ENCODE peak calls at places on chromosomes 7 and 10, in nine cellular contexts. S, X, W, I, H, N, B, C and A are unnamed samples. For H3K9me3, the result is how much of the 10 kb centered on the place peaks cover.

GRCh38 chr10:132280646-132281074 is 27.1 kb downstream of the STK32C start:
- DNase-seq in W (no peak), B (no peak), N (no peak), S (no peak), H (no peak), I (no peak), X (no peak), C (no peak), A (no peak)

GRCh38 chr7:80434043-80434442 is 77.8 kb downstream of the GNAT3 start:
- DNase-seq in X (no peak), W (no peak), N (no peak), H (no peak), I (no peak), B (no peak), C (no peak), S (no peak), A (no peak)

GRCh38 chr10:112904000-112904399 is 46.0 kb upstream of the TCF7L2 start:
- DNase-seq in W (no peak), X (no peak), I (no peak), C (no peak), S (no peak), N (no peak), H (no peak), B (no peak), A (no peak)

GRCh38 chr7:73829921-73830617 is 727 bp upstream of the CLDN4 start:
- DNase-seq in I (no peak), W (no peak), H (no peak), C (no peak), N (no peak), S (no peak), B (no peak), X (no peak), A (no peak)

GRCh38 chr7:150719960-150720891 is 3.8 kb downstream of the GIMAP1 start:
- DNase-seq in X (no peak), I (no peak), S (peak), N (no peak), B (no peak), C (no peak), W (no peak), H (no peak), A (no peak)

GRCh38 chr10:26779176-26779860 is 81.4 kb downstream of the ABI1 start:
- DNase-seq in S (no peak), X (no peak), W (no peak), N (no peak), C (no peak), B (no peak), H (no peak), I (no peak), A (no peak)

GRCh38 chr7:44057849-44058758 is 7.3 kb downstream of the PGAM2 start:
- DNase-seq in B (no peak), I (no peak), W (no peak), X (no peak), C (no peak), H (peak), S (no peak), N (no peak), A (no peak)

GRCh38 chr7:115471891-115472290 is 550.0 kb downstream of the MDFIC start:
- DNase-seq in B (no peak), I (no peak), X (no peak), C (peak), N (no peak), S (no peak), H (no peak), W (no peak), A (no peak)

DNA sequence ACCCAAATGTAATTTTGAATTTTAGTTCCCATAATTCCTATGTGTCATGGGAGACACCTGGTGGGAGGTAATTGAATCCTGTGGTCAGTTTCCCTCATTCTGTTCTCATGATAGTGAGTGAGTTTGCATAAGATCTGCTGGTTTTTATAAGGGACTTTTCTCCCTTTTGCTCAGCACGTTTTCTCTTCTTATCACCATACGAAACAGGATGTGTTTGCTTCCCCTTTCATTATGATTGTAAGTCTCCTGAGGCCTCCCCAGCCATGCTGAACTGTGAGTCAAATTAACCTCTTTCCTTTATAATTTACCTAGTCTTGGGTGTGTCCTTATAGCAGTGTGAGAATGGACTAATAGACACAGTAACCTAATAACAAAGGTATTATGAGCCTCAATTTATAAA is 36.1 kb upstream of the ZNF736 start:
- DNase-seq in S (no peak), C (no peak), X (no peak), N (no peak), W (no peak), B (no peak), H (no peak), I (no peak), A (no peak)
- H3K9me3 ChIP-seq in S (under half), C (under half), X (under half), N (under half), W (under half), B (under half), H (under half), I (under half), A (under half)

DNA sequence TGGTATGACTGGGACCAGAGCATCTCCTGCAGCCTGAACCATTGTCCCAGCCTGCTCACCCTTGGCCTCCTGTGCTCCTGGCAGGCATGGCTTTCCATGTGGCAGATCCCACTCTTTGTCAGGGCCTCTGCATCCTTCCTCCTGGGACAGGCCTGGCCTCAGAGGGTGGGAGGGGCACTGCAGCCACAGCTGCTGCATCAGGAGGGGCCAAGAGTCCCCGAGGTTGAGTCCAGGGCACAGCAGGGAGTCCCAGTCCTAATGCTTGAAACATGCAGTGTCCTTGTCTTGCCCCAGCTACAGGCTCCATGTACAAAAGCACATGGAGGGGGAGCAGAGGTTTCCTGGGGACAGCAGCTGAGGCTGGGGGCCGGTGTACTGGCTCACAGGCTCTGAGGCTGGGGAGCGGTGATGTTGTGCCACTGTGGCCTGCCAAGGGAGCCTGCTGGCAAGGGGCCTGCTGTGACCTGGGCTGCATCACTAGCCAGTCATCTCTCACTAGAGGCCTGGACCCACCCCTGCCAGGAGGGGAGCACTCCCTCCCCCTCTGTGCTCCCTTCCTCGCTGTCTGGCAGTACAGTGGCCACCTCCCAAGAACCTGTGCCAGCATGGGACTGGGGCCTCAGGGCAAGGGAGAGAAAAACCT is 144.8 kb downstream of the ZNF248 start:
- DNase-seq in C (no peak), B (no peak), I (no peak), S (peak), W (no peak), N (no peak), H (no peak), X (no peak), A (no peak)
- H3K27ac ChIP-seq in C (no peak), B (no peak), I (no peak), S (no peak), W (no peak), N (no peak), H (no peak), X (no peak), A (no peak)

DNA sequence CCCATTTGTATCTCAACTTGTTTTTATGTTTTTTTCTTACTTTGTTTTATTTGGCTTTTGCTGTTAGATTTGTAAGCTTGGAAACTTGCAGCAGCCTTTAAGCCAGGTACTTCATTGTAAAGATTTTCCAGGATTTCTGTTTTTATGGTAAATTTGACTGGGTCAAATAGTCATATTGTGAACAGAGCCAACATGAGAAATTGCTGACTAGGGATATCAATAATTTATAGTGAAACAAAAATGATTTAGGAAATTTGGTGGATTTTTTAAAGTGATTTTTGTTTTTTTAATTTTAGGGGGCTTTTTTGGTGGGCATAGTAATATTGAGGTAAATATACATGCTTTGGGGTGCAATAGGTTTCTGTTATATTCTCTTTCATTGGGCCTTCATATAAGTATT is 22.2 kb downstream of the SP4 start:
- DNase-seq in C (no peak), X (no peak), W (no peak), I (no peak), H (no peak), B (no peak), S (no peak), N (no peak), A (no peak)
- H3K9me3 ChIP-seq in C (under half), X (under half), W (under half), I (under half), H (under half), B (under half), S (under half), N (under half), A (under half)

GRCh38 chr10:65570143-65571010 is 1355.5 kb upstream of the LRRTM3 start:
- DNase-seq in X (no peak), W (peak), C (peak), H (no peak), B (peak), N (peak), S (peak), I (no peak), A (peak)
- H3K27ac ChIP-seq in X (no peak), W (peak), C (no peak), H (peak), B (peak), N (peak), S (peak), I (no peak), A (no peak)

DNA sequence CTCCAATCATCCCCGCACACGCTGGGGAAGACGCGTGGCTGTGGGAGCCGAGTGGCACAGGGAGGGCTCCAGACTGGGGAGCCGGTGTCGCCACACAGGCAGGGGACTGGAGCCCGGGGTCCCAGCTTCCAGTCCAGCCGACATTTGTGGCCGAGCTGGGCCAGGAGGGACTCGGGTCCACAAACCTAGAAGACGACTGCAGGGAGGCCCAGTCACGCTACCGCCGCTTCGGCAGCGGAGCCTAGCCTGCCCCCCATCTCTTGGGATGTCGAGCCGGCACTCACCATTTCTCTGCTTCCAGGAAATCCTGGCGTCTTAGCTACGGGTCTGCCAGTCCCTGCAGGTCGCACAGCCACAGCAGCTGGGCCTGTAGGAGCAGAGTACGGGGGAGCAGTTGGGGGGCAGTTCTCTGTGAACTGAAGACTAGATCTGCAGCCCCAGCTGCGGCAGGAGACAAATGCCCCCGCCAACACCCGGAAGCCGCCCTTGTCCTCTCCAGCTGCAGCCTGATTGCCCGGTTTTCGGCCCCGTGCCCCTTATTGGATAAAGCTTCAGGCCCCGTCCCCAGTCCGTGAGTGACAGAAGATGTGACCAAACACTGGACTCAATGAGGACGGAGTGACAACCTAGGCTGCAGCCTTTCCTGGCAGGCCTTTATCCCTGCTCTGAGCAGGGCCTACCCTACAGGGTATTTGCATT is 270.7 kb downstream of the ZNF33B start:
- DNase-seq in W (peak), N (no peak), X (peak), S (peak), I (no peak), C (peak), B (no peak), H (peak), A (peak)
- H3K9me3 ChIP-seq in W (under half), N (under half), X (under half), S (under half), I (under half), C (under half), B (under half), H (under half), A (under half)